ENCODE peak calls at places on chromosomes 5 and 9, in four cellular contexts. K is mucosa of descending colon, Q is adrenal gland, V is left lung. A is an unnamed sample.
A peak's percentile ranks its signal among the peaks of the same experiment; 100 is the strongest.

GRCh38 chr9:35516481-35516880 is 26.6 kb downstream of the RUSC2 start:
- DNase-seq in K (no peak), Q (no peak), V (no peak), A (no peak)

GRCh38 chr9:12878342-12878978 is 103.6 kb downstream of the LURAP1L start:
- DNase-seq in K (no peak), Q (no peak), V (no peak), A (no peak)

GRCh38 chr9:96242829-96243228 is 59.1 kb downstream of the HSD17B3 start:
- DNase-seq in K (no peak), Q (no peak), V (no peak), A (no peak)

GRCh38 chr5:132003170-132003744 is 8.2 kb downstream of the ACSL6 start:
- DNase-seq in K (peak; percentile 27), Q (peak; percentile 68), V (no peak), A (peak; percentile 38)

GRCh38 chr9:136115206-136115605 is 3.5 kb downstream of the TMEM250 start:
- DNase-seq in K (no peak), Q (no peak), V (no peak), A (no peak)

GRCh38 chr9:2919347-2919746 is 75.5 kb upstream of the PUM3 start:
- DNase-seq in K (no peak), Q (no peak), V (no peak), A (no peak)

GRCh38 chr9:96453625-96454024 is 3.7 kb downstream of the HABP4 start:
- DNase-seq in K (no peak), Q (no peak), V (no peak), A (no peak)

GRCh38 chr5:66655395-66656324 is 59.5 kb downstream of the MAST4 start:
- DNase-seq in K (no peak), Q (no peak), V (no peak), A (no peak)

GRCh38 chr9:129109504-129109903 is 1.1 kb downstream of the CRAT start:
- DNase-seq in K (no peak), Q (no peak), V (no peak), A (no peak)

GRCh38 chr5:149030392-149030791 is 32.5 kb downstream of the SH3TC2 start:
- DNase-seq in K (no peak), Q (no peak), V (no peak), A (no peak)

GRCh38 chr5:154203798-154204578 is 13.5 kb downstream of the GALNT10 start:
- DNase-seq in K (no peak), Q (no peak), V (no peak), A (no peak)

GRCh38 chr9:98144076-98144475 is 25.1 kb upstream of the TRIM14 start:
- DNase-seq in K (no peak), Q (no peak), V (no peak), A (no peak)

GRCh38 chr9:127567119-127567897 is 44.8 kb upstream of the STXBP1 start:
- DNase-seq in K (peak; percentile 84), Q (peak; percentile 75), V (peak; percentile 79), A (peak; percentile 85)

GRCh38 chr5:102152906-102153787 is 142.9 kb downstream of the SLCO4C1 start:
- DNase-seq in K (no peak), Q (no peak), V (no peak), A (no peak)

GRCh38 chr5:133113331-133114061 is 61.7 kb downstream of the HSPA4 start:
- DNase-seq in K (no peak), Q (no peak), V (no peak), A (no peak)

GRCh38 chr9:103761466-103761865 is 332.6 kb upstream of the SMC2 start:
- DNase-seq in K (no peak), Q (no peak), V (no peak), A (no peak)

GRCh38 chr9:20505574-20505973 is 116.7 kb downstream of the MLLT3 start:
- DNase-seq in K (no peak), Q (no peak), V (no peak), A (no peak)

GRCh38 chr5:38639377-38640011 is 83.0 kb upstream of the LIFR start:
- DNase-seq in K (no peak), Q (no peak), V (no peak), A (no peak)

GRCh38 chr9:111456536-111456935 is 27.6 kb downstream of the ECPAS start:
- DNase-seq in K (no peak), Q (no peak), V (no peak), A (no peak)

GRCh38 chr9:12775373-12775962 is 648 bp downstream of the LURAP1L start:
- DNase-seq in K (no peak), Q (peak; percentile 36), V (no peak), A (peak; percentile 42)

GRCh38 chr9:112443200-112443599 is 43.4 kb upstream of the KIAA1958 start:
- DNase-seq in K (no peak), Q (peak; percentile 32), V (no peak), A (no peak)

GRCh38 chr5:103804714-103805113 is 242.1 kb upstream of the NUDT12 start:
- DNase-seq in K (no peak), Q (no peak), V (no peak), A (no peak)

GRCh38 chr9:109452761-109453160 is 45.3 kb downstream of the PTPN3 start:
- DNase-seq in K (no peak), Q (peak; percentile 48), V (no peak), A (no peak)

DNA sequence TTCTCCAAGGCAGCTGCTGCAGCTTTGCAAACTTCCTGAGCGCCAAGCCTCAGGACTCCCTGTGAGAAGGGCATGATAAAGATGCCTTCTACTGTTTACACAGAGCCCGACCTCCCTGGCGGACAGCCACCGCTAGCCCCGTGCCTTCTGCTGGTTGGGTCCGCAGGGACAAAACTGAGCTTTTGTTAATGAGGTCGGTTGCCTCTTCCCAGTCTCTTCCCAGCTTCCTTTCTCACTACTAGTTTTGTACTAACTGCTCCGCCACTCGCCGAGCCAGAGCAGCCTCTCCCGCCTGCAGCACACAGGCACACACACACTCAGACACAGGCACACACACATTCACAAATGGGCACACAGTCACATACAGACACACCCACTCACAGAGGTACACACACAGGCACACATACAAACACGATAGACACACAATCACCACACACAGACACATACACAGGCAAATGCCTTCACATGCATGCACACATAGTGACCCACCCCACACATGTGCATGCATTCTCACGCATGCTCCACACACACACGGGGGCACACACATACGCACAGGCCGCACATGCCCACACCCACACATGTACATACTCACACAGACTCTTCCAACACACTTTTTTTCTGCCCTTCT is at the start of gene FREM1:
- DNase-seq in K (no peak), Q (peak; percentile 43), V (no peak), A (no peak)
- H3K4me3 ChIP-seq in K (no peak within 1 kb of the TSS), Q (no peak within 1 kb of the TSS), V (no peak within 1 kb of the TSS), A (peak within 1 kb of the TSS; percentile 38)

DNA sequence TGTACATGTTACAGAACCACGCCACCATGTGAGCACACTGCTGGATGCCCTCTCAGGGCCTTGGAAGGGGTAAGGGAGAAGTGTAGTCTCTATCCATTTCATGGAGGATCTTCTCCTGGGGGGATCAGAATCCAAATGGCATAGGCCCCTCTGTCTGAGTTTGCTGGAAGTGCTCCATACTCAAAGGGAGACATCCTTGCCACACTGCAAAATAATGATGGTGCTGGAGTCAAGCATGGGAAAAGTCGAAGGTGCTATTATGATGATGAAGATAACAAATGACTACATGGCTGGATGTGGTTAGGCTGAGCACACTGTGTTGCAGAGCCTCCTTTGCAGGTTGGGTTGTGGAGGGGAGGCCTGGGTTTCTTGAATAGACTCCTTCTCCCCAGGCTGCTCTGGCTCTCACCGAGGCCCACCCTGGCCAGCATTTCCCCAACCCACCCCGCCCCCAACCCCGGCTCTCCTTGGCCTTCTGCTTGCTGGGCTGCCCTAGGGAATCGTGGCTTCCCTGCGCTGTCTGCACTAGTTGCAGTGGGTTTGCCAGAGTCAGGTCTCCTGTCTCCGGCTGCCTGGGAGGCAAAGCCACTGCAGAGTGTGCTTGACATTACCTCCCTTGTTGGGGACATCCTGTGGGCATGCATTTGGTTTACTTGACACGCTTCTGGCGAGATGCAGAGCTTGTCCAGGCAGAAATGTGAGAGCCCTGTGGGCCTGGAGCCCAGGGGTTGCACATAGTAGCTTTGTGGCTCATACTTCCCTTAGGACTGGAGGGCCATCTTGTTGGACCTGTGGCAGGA is 3.0 kb downstream of the MVB12B start:
- DNase-seq in K (no peak), Q (no peak), V (no peak), A (no peak)
- H3K36me3 ChIP-seq in K (no peaks in the 10 kb centered on the region), Q (no peaks in the 10 kb centered on the region), V (no peaks in the 10 kb centered on the region), A (no peaks in the 10 kb centered on the region)

GRCh38 chr5:135356522-135357318 is 42.3 kb downstream of the MACROH2A1 start:
- DNase-seq in K (peak; percentile 71), Q (peak; percentile 84), V (no peak), A (no peak)

GRCh38 chr5:135350536-135350935 is 48.5 kb downstream of the MACROH2A1 start:
- DNase-seq in K (no peak), Q (no peak), V (no peak), A (no peak)

GRCh38 chr5:135359374-135360165 is 39.5 kb downstream of the MACROH2A1 start:
- DNase-seq in K (no peak), Q (no peak), V (no peak), A (no peak)

GRCh38 chr5:135353952-135354721 is 44.9 kb downstream of the MACROH2A1 start:
- DNase-seq in K (no peak), Q (no peak), V (no peak), A (no peak)

DNA sequence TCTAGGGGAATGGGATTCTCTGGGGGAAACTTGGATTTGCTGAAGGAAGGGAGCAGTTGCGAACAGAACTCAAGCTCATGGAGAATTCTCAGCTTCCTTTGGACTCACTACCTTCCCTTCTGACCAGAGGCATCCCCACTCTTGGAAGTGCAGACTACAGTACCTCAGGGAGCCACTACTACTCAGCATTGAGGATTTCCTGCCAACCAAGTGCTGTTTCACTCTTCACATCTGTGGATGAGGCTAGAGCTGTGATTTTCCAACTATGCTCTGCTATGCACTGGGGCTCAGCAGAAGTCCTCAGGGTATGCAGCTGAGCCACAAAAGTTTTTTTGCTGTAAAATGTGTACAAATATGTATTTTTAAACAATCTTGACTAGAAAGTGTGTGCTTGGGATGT is 43.8 kb downstream of the MACROH2A1 start:
- DNase-seq in K (no peak), Q (no peak), V (no peak), A (no peak)
- H3K9me3 ChIP-seq in K (no peaks in the 10 kb centered on the region), Q (no peaks in the 10 kb centered on the region), V (no peaks in the 10 kb centered on the region), A (no peaks in the 10 kb centered on the region)

GRCh38 chr5:88878976-88879375 is 4.0 kb downstream of the MEF2C start:
- DNase-seq in K (no peak), Q (no peak), V (no peak), A (no peak)

GRCh38 chr5:88880196-88880595 is 2.8 kb downstream of the MEF2C start:
- DNase-seq in K (no peak), Q (no peak), V (no peak), A (no peak)

GRCh38 chr5:88877826-88878225 is 5.2 kb downstream of the MEF2C start:
- DNase-seq in K (no peak), Q (no peak), V (no peak), A (no peak)

GRCh38 chr5:88881566-88881965 is 1.4 kb downstream of the MEF2C start:
- DNase-seq in K (no peak), Q (no peak), V (no peak), A (no peak)

DNA sequence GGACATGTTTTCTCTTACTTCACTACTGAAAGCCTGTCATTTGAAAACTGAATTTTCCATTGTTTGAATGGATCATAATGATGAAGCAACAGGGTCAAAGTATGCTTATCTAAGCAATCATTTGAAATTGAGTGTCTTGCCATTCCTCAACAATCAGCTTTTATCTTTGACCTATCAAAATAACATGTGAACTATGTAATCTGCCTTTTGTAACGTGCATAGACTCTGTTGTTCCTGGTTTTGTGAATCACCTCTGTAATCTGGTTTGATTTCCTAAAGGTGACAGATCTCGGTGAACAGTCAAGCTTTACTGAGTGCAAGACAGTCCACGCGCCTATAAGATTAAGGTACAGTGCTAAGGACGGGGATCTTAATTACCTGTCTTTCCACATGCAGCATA is 3.3 kb downstream of the MEF2C start:
- DNase-seq in K (no peak), Q (no peak), V (no peak), A (no peak)
- H3K4me3 ChIP-seq in K (no peak overlapping the region), Q (no peak overlapping the region), V (peak overlapping the region; percentile 63), A (peak overlapping the region; percentile 65)

A was measured in lower lobe of right lung.